ENCODE peak calls at places on chromosomes 1 and 21, in six cellular contexts. I, N, B, P, A and Z are unnamed samples.

GRCh38 chr1:63135174-63135512 is 187.2 kb upstream of the FOXD3 start:
- DNase-seq in I (no peak), N (no peak), B (no peak), P (no peak), A (no peak), Z (no peak)

GRCh38 chr1:180501865-180502360 is 464 bp downstream of the ACBD6 start:
- DNase-seq in I (no peak), N (no peak), B (peak), P (peak), A (no peak), Z (peak)

GRCh38 chr1:184820218-184820720 is 65.6 kb upstream of the EDEM3 start:
- DNase-seq in I (no peak), N (no peak), B (no peak), P (no peak), A (no peak), Z (no peak)

GRCh38 chr1:75431843-75432242 is 179.1 kb downstream of the SLC44A5 start:
- DNase-seq in I (no peak), N (no peak), B (no peak), P (no peak), A (no peak), Z (no peak)

GRCh38 chr1:232422901-232423300 is 207.0 kb downstream of the SIPA1L2 start:
- DNase-seq in I (no peak), N (no peak), B (no peak), P (no peak), A (no peak), Z (no peak)

GRCh38 chr1:1433804-1434130 is 1.7 kb upstream of the VWA1 start:
- DNase-seq in I (peak), N (no peak), B (peak), P (no peak), A (no peak), Z (peak)

GRCh38 chr1:115338457-115338820 is 390 bp upstream of the NGF start:
- DNase-seq in I (no peak), N (no peak), B (peak), P (no peak), A (no peak), Z (no peak)

GRCh38 chr1:37120279-37120678 is 86.0 kb upstream of the GRIK3 start:
- DNase-seq in I (no peak), N (no peak), B (no peak), P (no peak), A (no peak), Z (no peak)

GRCh38 chr1:54886724-54887664 is at the start of gene DHCR24:
- DNase-seq in I (peak), N (peak), B (peak), P (peak), A (no peak), Z (peak)

GRCh38 chr1:5660141-5660935 is 331.9 kb downstream of the NPHP4 start:
- DNase-seq in I (no peak), N (no peak), B (peak), P (no peak), A (no peak), Z (no peak)

GRCh38 chr1:94617139-94617805 is 75.7 kb upstream of the F3 start:
- DNase-seq in I (peak), N (peak), B (no peak), P (no peak), A (peak), Z (no peak)

GRCh38 chr1:54361342-54361741 is 44.9 kb downstream of the SSBP3 start:
- DNase-seq in I (peak), N (no peak), B (no peak), P (no peak), A (no peak), Z (no peak)

GRCh38 chr1:185804206-185804605 is 70.0 kb downstream of the HMCN1 start:
- DNase-seq in I (no peak), N (peak), B (no peak), P (no peak), A (no peak), Z (no peak)

GRCh38 chr1:44970317-44970716 is 16.1 kb downstream of the EIF2B3 start:
- DNase-seq in I (no peak), N (peak), B (no peak), P (no peak), A (peak), Z (no peak)

GRCh38 chr1:198681247-198681646 is 42.4 kb downstream of the PTPRC start:
- DNase-seq in I (peak), N (no peak), B (no peak), P (no peak), A (no peak), Z (no peak)

GRCh38 chr1:239633432-239633831 is 247.1 kb downstream of the CHRM3 start:
- DNase-seq in I (no peak), N (no peak), B (peak), P (no peak), A (no peak), Z (no peak)

GRCh38 chr1:113199718-113200455 is 126.9 kb downstream of the LRIG2 start:
- DNase-seq in I (peak), N (no peak), B (peak), P (no peak), A (no peak), Z (no peak)

GRCh38 chr1:154999651-155000474 is 2.7 kb upstream of the ZBTB7B start:
- DNase-seq in I (peak), N (no peak), B (peak), P (peak), A (no peak), Z (peak)

GRCh38 chr1:93845554-93846150 is 33.4 kb downstream of the DNTTIP2 start:
- DNase-seq in I (peak), N (peak), B (peak), P (peak), A (peak), Z (peak)

GRCh38 chr1:70143052-70143659 is 62.2 kb downstream of the LRRC40 start:
- DNase-seq in I (peak), N (peak), B (no peak), P (no peak), A (peak), Z (no peak)

GRCh38 chr1:46653405-46653853 is 14.7 kb downstream of the ATPAF1 start:
- DNase-seq in I (peak), N (peak), B (no peak), P (no peak), A (peak), Z (no peak)

GRCh38 chr1:55005351-55006140 is 6.8 kb downstream of the BSND start:
- DNase-seq in I (no peak), N (no peak), B (no peak), P (no peak), A (no peak), Z (no peak)

GRCh38 chr1:117339866-117340357 is 27.3 kb upstream of the MAN1A2 start:
- DNase-seq in I (peak), N (peak), B (peak), P (peak), A (peak), Z (no peak)

GRCh38 chr1:89705901-89706699 is 73.2 kb downstream of the LRRC8C start:
- DNase-seq in I (no peak), N (no peak), B (no peak), P (peak), A (no peak), Z (no peak)

GRCh38 chr1:116329524-116330341 is 43.3 kb upstream of the ATP1A1 start:
- DNase-seq in I (no peak), N (no peak), B (no peak), P (no peak), A (no peak), Z (no peak)

GRCh38 chr1:36126797-36127500 is 1.9 kb upstream of the COL8A2 start:
- DNase-seq in I (no peak), N (no peak), B (no peak), P (no peak), A (no peak), Z (no peak)

GRCh38 chr1:163781146-163781545 is 459.4 kb downstream of the NUF2 start:
- DNase-seq in I (no peak), N (no peak), B (no peak), P (no peak), A (no peak), Z (no peak)

GRCh38 chr21:39104911-39105310 is 78.3 kb downstream of the PSMG1 start:
- DNase-seq in I (no peak), N (no peak), B (peak), P (no peak), A (no peak), Z (no peak)

GRCh38 chr1:94215955-94216354 is 21.4 kb downstream of the ARHGAP29 start:
- DNase-seq in I (peak), N (no peak), B (no peak), P (no peak), A (no peak), Z (no peak)

GRCh38 chr1:98794196-98794886 is 132.8 kb downstream of the SNX7 start:
- DNase-seq in I (peak), N (peak), B (peak), P (peak), A (peak), Z (peak)

GRCh38 chr1:178172939-178173338 is 79.0 kb downstream of the RASAL2 start:
- DNase-seq in I (peak), N (peak), B (no peak), P (no peak), A (no peak), Z (no peak)

GRCh38 chr1:220281159-220281574 is 8.9 kb upstream of the RAB3GAP2 start:
- DNase-seq in I (peak), N (peak), B (no peak), P (peak), A (no peak), Z (no peak)

GRCh38 chr1:40612345-40612831 is 53.1 kb downstream of the RIMS3 start:
- DNase-seq in I (peak), N (peak), B (peak), P (peak), A (peak), Z (peak)

GRCh38 chr1:38102576-38102975 is 56.0 kb upstream of the POU3F1 start:
- DNase-seq in I (no peak), N (no peak), B (peak), P (no peak), A (no peak), Z (no peak)

GRCh38 chr1:236400061-236400638 is 6.1 kb downstream of the EDARADD start:
- DNase-seq in I (no peak), N (no peak), B (peak), P (no peak), A (no peak), Z (no peak)

GRCh38 chr1:175095978-175096611 is 28.5 kb downstream of the TNN start:
- DNase-seq in I (no peak), N (no peak), B (no peak), P (no peak), A (no peak), Z (no peak)

GRCh38 chr21:17469727-17470126 is 43.1 kb upstream of the CXADR start:
- DNase-seq in I (no peak), N (no peak), B (no peak), P (no peak), A (no peak), Z (no peak)

GRCh38 chr1:27297903-27298302 is 24.1 kb upstream of the TMEM222 start:
- DNase-seq in I (no peak), N (no peak), B (peak), P (no peak), A (no peak), Z (no peak)

GRCh38 chr1:32871364-32872188 is 864 bp upstream of the FNDC5 start:
- DNase-seq in I (peak), N (no peak), B (no peak), P (no peak), A (no peak), Z (peak)

GRCh38 chr1:207997486-207998268 is 86.8 kb upstream of the CD34 start:
- DNase-seq in I (peak), N (peak), B (peak), P (peak), A (peak), Z (peak)

DNA sequence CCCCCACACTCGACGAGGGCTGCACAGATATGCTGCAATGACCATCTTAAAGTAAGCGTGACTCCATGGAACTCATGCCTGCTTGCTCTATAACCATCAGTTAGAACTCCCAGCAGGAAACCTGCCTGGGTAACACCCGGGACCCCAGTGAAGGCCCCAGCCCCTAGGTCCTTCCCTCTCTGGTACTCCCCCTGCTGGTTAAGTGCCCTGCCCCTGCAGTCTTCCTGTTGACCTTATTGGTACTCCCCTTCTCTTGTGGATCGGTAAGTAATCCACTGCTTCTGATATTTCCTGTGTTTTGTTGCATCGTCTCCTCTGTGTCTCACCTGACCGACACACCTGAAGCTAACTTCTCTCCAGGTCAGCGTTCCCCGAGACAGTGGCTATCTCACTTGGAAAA is 104.8 kb upstream of the COG2 start:
- DNase-seq in I (no peak), N (no peak), B (peak), P (no peak), A (no peak), Z (no peak)
- TF ChIP-seq CTCF in I (no peak), N (no peak), B (peak), P (no peak), A (peak), Z (no peak)

DNA sequence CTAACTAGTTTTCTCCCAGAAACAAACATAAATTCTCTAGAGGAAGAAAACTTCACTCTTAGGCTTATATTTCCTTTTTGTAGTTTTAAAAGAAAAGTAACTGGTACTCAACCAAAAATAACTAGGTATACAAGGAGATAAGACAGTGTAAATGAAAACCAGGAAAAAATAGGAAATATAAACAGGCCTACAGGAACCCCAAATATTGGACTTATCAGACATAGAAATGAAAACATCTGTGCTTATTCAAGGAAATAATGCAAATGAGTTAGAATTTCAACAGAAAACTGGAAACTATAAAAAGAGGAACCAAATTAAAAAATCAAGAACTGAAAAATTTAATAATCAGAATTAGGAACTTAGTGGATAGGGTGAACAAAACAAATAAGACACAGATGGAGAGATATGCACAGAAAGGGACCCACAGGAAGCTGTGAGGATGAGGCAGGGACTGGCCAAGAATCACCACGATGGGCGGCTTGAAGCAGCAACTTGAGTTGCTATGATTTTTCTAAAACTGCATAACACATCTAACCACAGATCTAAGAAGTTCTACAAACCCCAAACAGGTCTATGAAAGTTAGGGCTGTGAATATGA is 67.5 kb upstream of the ACTRT2 start:
- DNase-seq in I (no peak), N (no peak), B (no peak), P (no peak), A (no peak), Z (no peak)
- TF ChIP-seq CTCF in I (no peak), N (no peak), B (no peak), P (no peak), A (no peak), Z (no peak)

GRCh38 chr1:43381609-43382008 is 8.0 kb downstream of the MED8 start:
- DNase-seq in I (no peak), N (no peak), B (no peak), P (no peak), A (no peak), Z (no peak)

GRCh38 chr1:43379476-43379875 is 10.1 kb downstream of the MED8 start:
- DNase-seq in I (no peak), N (no peak), B (no peak), P (no peak), A (no peak), Z (no peak)

GRCh38 chr1:43382027-43382771 is 7.4 kb downstream of the MED8 start:
- DNase-seq in I (no peak), N (no peak), B (no peak), P (no peak), A (no peak), Z (no peak)

GRCh38 chr1:43386676-43387075 is 2.9 kb downstream of the MED8 start:
- DNase-seq in I (no peak), N (no peak), B (no peak), P (no peak), A (no peak), Z (no peak)

DNA sequence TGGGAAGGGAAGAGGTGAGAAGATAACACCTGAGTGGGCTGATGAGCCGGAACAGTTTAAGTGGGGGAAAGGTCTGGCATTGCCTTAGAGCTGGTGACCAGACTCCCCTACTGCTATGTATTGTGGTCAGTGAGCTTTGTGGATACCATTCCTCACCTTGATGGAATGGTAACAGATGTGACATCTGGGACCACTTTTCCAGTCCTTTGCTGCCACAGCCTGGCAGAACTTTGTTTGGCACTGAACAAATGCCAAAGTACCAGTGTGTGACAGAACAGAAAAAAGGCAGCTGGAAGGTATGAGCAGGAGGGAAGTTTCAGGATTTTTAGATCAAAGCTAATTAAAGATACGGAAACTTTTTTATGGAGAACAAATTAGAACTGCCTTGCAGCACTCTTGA is 6.2 kb downstream of the MED8 start:
- DNase-seq in I (peak), N (no peak), B (no peak), P (no peak), A (no peak), Z (no peak)
- TF ChIP-seq CTCF in I (no peak), N (no peak), B (peak), P (no peak), A (peak), Z (no peak)

DNA sequence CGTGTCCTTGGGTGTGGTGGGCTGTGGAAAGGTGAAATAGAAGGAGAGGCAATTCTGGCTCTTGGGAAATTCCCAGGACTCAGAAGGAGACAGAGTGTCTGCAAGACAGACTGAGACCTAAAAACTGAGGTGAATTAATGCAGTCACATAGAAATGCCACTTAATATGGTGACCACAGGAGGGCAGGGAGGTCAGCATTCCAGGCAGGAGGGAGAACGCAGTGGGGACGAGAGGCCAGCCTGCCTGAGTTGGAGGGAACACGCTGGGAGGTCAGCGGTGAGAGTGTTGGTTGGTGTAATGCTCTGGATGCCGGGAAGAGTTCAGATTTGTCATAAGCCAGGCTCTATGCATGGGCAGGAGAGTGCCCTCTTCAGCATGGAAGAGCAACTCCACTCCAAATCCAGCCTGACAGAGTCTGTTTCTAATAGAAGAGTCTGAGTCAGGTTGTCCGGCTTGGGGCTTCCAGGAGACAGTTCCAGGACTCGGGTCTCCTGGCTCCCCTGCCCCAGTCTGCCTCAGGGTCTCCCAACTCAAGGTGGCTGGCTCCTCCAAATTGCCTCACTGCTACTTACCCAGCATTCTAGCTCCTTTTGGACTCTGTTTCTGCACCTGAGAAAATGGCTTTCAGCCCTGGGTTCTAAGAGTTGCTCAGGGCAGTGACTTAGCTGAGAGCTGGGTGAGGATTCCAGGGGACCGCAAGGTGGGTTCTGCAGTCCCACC is 5.7 kb upstream of the IGFN1 start:
- DNase-seq in I (peak), N (peak), B (peak), P (peak), A (peak), Z (no peak)
- TF ChIP-seq CTCF in I (peak), N (peak), B (peak), P (peak), A (peak), Z (peak)

GRCh38 chr1:206471415-206471801 is 1.1 kb downstream of the IKBKE start:
- DNase-seq in I (no peak), N (no peak), B (no peak), P (no peak), A (no peak), Z (peak)

GRCh38 chr1:206469933-206470691 is at the start of gene IKBKE:
- DNase-seq in I (peak), N (peak), B (peak), P (peak), A (no peak), Z (peak)

GRCh38 chr1:206469411-206469932 is 804 bp upstream of the IKBKE start:
- DNase-seq in I (no peak), N (no peak), B (no peak), P (peak), A (no peak), Z (peak)

GRCh38 chr1:206471993-206472392 is 1.7 kb downstream of the IKBKE start:
- DNase-seq in I (no peak), N (no peak), B (no peak), P (no peak), A (no peak), Z (no peak)

DNA sequence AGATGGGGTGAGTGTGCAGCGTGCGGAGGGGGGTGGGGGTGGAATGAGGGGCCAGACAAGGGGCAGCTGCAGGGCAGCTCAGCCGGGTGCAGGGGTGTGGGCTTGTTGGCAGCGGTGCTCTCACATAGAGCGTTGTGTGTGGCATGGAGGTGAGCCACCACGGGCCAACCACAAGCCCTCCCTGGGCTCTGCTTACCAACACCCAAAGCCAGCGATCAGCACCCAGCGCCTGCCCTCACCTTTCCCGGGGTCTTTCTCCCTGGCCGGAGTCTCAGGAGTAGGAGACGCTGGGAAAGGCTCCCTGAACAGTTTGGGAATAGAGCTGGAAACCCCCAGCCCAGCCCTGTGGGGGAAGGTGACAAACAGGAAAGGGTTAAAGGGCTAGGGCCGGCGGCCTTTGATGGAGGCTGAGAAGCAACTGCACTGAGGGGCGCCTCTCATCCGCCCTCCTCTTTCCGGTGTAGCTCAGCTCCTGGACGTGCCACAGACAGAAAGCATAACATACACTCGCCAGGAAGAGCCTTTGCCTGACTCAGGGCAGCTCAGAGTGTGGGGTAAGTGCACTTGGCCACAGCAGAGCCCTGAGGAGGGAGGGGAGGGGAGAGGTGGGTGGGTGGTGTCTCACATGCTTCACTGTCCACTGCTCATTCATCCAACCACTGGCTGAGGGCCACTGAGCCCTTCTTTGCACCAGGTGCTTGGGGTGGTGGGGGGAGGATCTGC is 577 bp downstream of the IKBKE start:
- DNase-seq in I (peak), N (peak), B (peak), P (peak), A (no peak), Z (peak)
- TF ChIP-seq CTCF in I (no peak), N (no peak), B (peak), P (no peak), A (no peak), Z (no peak)